ENCODE peak calls at places on chromosomes 1 and 21, in seven cellular contexts. Y is upper lobe of right lung; Z is K562; N is spleen; L is A549; U is breast epithelium; S is effector memory CD4-positive, alpha-beta T cell. K is an unnamed sample.

GRCh38 chr1:228020686-228021525 is 14.1 kb downstream of the WNT3A start:
- DNase-seq in Y (peak; percentile 21), Z (no peak), N (peak; percentile 46), L (no peak), U (peak; percentile 44), S (no peak), K (no peak)

GRCh38 chr1:15429701-15430149 is 8.5 kb upstream of the CTRC start:
- DNase-seq in Y (no peak), Z (no peak), N (no peak), L (no peak), U (no peak), S (no peak), K (no peak)

GRCh38 chr1:151166506-151166956 is 587 bp downstream of the SCNM1 start:
- DNase-seq in Y (no peak), Z (no peak), N (peak; percentile 75), L (peak; percentile 39), U (no peak), S (no peak), K (no peak)

GRCh38 chr1:192766009-192766625 is 42.7 kb upstream of the RGS2 start:
- DNase-seq in Y (no peak), Z (no peak), N (no peak), L (no peak), U (no peak), S (no peak), K (no peak)

GRCh38 chr1:12113433-12114339 is 50.6 kb downstream of the TNFRSF8 start:
- DNase-seq in Y (no peak), Z (no peak), N (peak; percentile 28), L (no peak), U (no peak), S (no peak), K (no peak)

GRCh38 chr1:23446644-23447310 is 22.2 kb upstream of the TCEA3 start:
- DNase-seq in Y (no peak), Z (no peak), N (no peak), L (no peak), U (no peak), S (no peak), K (no peak)

GRCh38 chr21:36255650-36256047 is 64.3 kb upstream of the MORC3 start:
- DNase-seq in Y (no peak), Z (no peak), N (no peak), L (no peak), U (no peak), S (no peak), K (no peak)

GRCh38 chr1:118933051-118933781 is 54.9 kb downstream of the TBX15 start:
- DNase-seq in Y (no peak), Z (no peak), N (no peak), L (no peak), U (no peak), S (no peak), K (no peak)

GRCh38 chr1:189185077-189185476 is 1292.6 kb downstream of the BRINP3 start:
- DNase-seq in Y (no peak), Z (no peak), N (no peak), L (no peak), U (no peak), S (no peak), K (no peak)

GRCh38 chr1:92698932-92699331 is 86.0 kb downstream of the EVI5 start:
- DNase-seq in Y (no peak), Z (no peak), N (no peak), L (no peak), U (no peak), S (no peak), K (no peak)

GRCh38 chr1:155454096-155454495 is 108.5 kb downstream of the ASH1L start:
- DNase-seq in Y (no peak), Z (no peak), N (no peak), L (no peak), U (no peak), S (no peak), K (no peak)

GRCh38 chr1:54884768-54885167 is 2.2 kb downstream of the DHCR24 start:
- DNase-seq in Y (no peak), Z (no peak), N (no peak), L (no peak), U (no peak), S (no peak), K (no peak)

GRCh38 chr1:31153423-31153822 is 86.3 kb downstream of the NKAIN1 start:
- DNase-seq in Y (no peak), Z (no peak), N (no peak), L (no peak), U (no peak), S (no peak), K (no peak)

GRCh38 chr1:3054474-3054873 is 14.5 kb upstream of the PRDM16 start:
- DNase-seq in Y (peak; percentile 55), Z (no peak), N (peak; percentile 52), L (no peak), U (peak; percentile 39), S (no peak), K (no peak)

GRCh38 chr1:48869116-48869893 is 92.6 kb upstream of the BEND5 start:
- DNase-seq in Y (no peak), Z (no peak), N (no peak), L (no peak), U (no peak), S (no peak), K (no peak)

GRCh38 chr1:85320371-85321131 is 44.1 kb upstream of the BCL10 start:
- DNase-seq in Y (no peak), Z (no peak), N (no peak), L (no peak), U (no peak), S (no peak), K (no peak)

GRCh38 chr1:178088651-178089050 is 5.3 kb upstream of the RASAL2 start:
- DNase-seq in Y (no peak), Z (no peak), N (no peak), L (no peak), U (no peak), S (no peak), K (no peak)

GRCh38 chr1:33257759-33258712 is 1.7 kb downstream of the ZNF362 start:
- DNase-seq in Y (no peak), Z (no peak), N (no peak), L (no peak), U (no peak), S (no peak), K (no peak)

GRCh38 chr1:198892065-198892464 is 253.2 kb downstream of the PTPRC start:
- DNase-seq in Y (no peak), Z (no peak), N (no peak), L (no peak), U (no peak), S (no peak), K (no peak)

GRCh38 chr21:42061195-42061865 is 9.8 kb upstream of the UMODL1 start:
- DNase-seq in Y (peak; percentile 77), Z (no peak), N (peak; percentile 90), L (no peak), U (no peak), S (no peak), K (no peak)

GRCh38 chr1:6489799-6490180 is 1.7 kb downstream of the PLEKHG5 start:
- DNase-seq in Y (peak; percentile 88), Z (peak; percentile 97), N (peak; percentile 93), L (peak; percentile 77), U (no peak), S (peak; percentile 58), K (peak; percentile 80)

GRCh38 chr1:106266786-106267185 is 789.7 kb upstream of the PRMT6 start:
- DNase-seq in Y (no peak), Z (no peak), N (no peak), L (no peak), U (no peak), S (no peak), K (no peak)

GRCh38 chr1:54581621-54582035 is 33.6 kb downstream of the ACOT11 start:
- DNase-seq in Y (peak; percentile 95), Z (no peak), N (no peak), L (peak; percentile 11), U (peak; percentile 85), S (no peak), K (no peak)

GRCh38 chr1:25869909-25870606 is 5.5 kb downstream of the PAQR7 start:
- DNase-seq in Y (peak; percentile 19), Z (peak; percentile 66), N (peak; percentile 49), L (no peak), U (peak; percentile 35), S (no peak), K (no peak)

GRCh38 chr1:57966751-57967406 is 543.0 kb upstream of the DAB1 start:
- DNase-seq in Y (no peak), Z (no peak), N (no peak), L (no peak), U (no peak), S (no peak), K (no peak)

GRCh38 chr1:40901886-40902633 is 39.9 kb upstream of the CITED4 start:
- DNase-seq in Y (peak; percentile 46), Z (no peak), N (no peak), L (peak; percentile 38), U (peak; percentile 72), S (no peak), K (no peak)

GRCh38 chr21:37986751-37987399 is 70.6 kb upstream of the KCNJ6 start:
- DNase-seq in Y (no peak), Z (no peak), N (no peak), L (no peak), U (no peak), S (no peak), K (no peak)

GRCh38 chr1:43129334-43129733 is 42.8 kb downstream of the EBNA1BP2 start:
- DNase-seq in Y (no peak), Z (no peak), N (no peak), L (no peak), U (no peak), S (no peak), K (no peak)
- H3K9me3 ChIP-seq in Y (no peaks in the 10 kb centered on the region), Z (no peaks in the 10 kb centered on the region), N (no peaks in the 10 kb centered on the region), L (no peaks in the 10 kb centered on the region), U (no peaks in the 10 kb centered on the region), S (no peaks in the 10 kb centered on the region), K (no peaks in the 10 kb centered on the region)

DNA sequence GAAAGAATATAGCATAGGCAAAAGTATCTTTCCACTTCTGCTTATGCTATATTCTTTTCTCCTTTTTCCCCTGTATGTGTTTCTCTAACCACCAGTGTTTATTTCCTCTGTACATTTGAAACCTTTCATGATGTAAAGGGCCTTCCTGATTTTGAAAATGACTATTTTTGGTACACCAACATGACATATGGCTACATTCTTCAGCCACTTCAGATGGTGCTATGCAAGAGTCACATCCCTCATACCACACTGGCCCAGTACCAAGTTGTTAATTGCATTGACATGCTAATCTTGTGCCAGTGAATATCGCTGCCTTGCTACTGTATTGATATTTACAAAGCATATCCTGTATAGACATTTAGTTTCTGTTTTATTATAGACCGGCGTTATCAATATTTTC is 408.7 kb downstream of the NCAM2 start:
- DNase-seq in Y (no peak), Z (no peak), N (no peak), L (no peak), U (no peak), S (no peak), K (no peak)
- H3K9me3 ChIP-seq in Y (peaks cover 5% of the 10 kb centered on the region), Z (peaks cover 3% of the 10 kb centered on the region), N (peaks cover 31% of the 10 kb centered on the region), L (no peaks in the 10 kb centered on the region), U (peaks cover 4% of the 10 kb centered on the region), S (peaks cover 5% of the 10 kb centered on the region), K (no peaks in the 10 kb centered on the region)

DNA sequence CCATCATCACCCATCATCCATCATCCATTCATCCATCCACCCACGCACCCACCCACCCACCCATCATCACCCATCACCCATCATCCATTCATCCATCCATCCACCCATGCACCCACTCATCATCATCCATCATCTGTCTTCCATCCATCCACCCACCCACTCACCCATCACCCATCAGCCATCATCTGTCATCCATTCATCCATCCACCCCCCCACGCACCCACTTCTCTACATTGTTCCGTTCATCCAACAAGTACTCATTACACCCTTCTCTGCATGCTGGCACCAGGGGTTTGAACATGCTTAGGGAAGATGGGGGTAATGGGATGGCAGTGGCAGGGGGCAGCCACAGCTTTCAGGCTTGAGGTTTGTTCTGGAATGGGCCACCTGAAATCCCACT is 82.1 kb downstream of the ADARB1 start:
- DNase-seq in Y (no peak), Z (no peak), N (no peak), L (no peak), U (no peak), S (no peak), K (no peak)
- H3K9me3 ChIP-seq in Y (no peaks in the 10 kb centered on the region), Z (no peaks in the 10 kb centered on the region), N (no peaks in the 10 kb centered on the region), L (no peaks in the 10 kb centered on the region), U (no peaks in the 10 kb centered on the region), S (no peaks in the 10 kb centered on the region), K (no peaks in the 10 kb centered on the region)

GRCh38 chr1:248421384-248421783 is 18.5 kb downstream of the OR2T1 start:
- DNase-seq in Y (no peak), Z (no peak), N (no peak), L (no peak), U (no peak), S (no peak), K (no peak)
- H3K9me3 ChIP-seq in Y (no peaks in the 10 kb centered on the region), Z (no peaks in the 10 kb centered on the region), N (peaks cover 48% of the 10 kb centered on the region), L (peaks cover 5% of the 10 kb centered on the region), U (peaks cover 18% of the 10 kb centered on the region), S (no peaks in the 10 kb centered on the region), K (no peaks in the 10 kb centered on the region)

K was measured in T-helper 17 cell.